ENCODE peak calls at places on chromosomes 11 and 22, in nine cellular contexts. P, S, Z, N, J, H, V, Q and R are unnamed samples.

GRCh38 chr11:64164392-64165312 is 1.3 kb downstream of the MACROD1 start:
- DNase-seq in P (no peak), S (no peak), Z (no peak), N (no peak), J (peak; percentile 69), H (no peak), V (no peak), Q (no peak), R (no peak)

GRCh38 chr11:97815667-97816066 is 1205.1 kb upstream of the CNTN5 start:
- DNase-seq in P (no peak), S (no peak), Z (no peak), N (no peak), J (no peak), H (peak; percentile 0), V (no peak), Q (no peak), R (no peak)

GRCh38 chr11:74011360-74012071 is 2.6 kb upstream of the UCP3 start:
- DNase-seq in P (peak; percentile 73), S (no peak), Z (no peak), N (no peak), J (no peak), H (peak; percentile 38), V (peak; percentile 62), Q (no peak), R (no peak)

GRCh38 chr11:78773077-78773476 is 198.4 kb upstream of the NARS2 start:
- DNase-seq in P (no peak), S (no peak), Z (no peak), N (no peak), J (no peak), H (peak; percentile 71), V (no peak), Q (no peak), R (no peak)

GRCh38 chr22:28963362-28963761 is 80.0 kb downstream of the ZNRF3 start:
- DNase-seq in P (no peak), S (no peak), Z (no peak), N (no peak), J (no peak), H (no peak), V (no peak), Q (no peak), R (no peak)

GRCh38 chr11:85725510-85726258 is 39.7 kb upstream of the CCDC89 start:
- DNase-seq in P (peak; percentile 34), S (peak; percentile 78), Z (no peak), N (no peak), J (no peak), H (peak; percentile 97), V (no peak), Q (no peak), R (no peak)

GRCh38 chr11:11119917-11120316 is 233.1 kb downstream of the CSNK2A3 start:
- DNase-seq in P (no peak), S (no peak), Z (no peak), N (no peak), J (no peak), H (no peak), V (no peak), Q (no peak), R (no peak)

GRCh38 chr11:104891135-104891534 is 7.1 kb downstream of the CASP12 start:
- DNase-seq in P (peak; percentile 70), S (no peak), Z (no peak), N (no peak), J (no peak), H (peak; percentile 90), V (no peak), Q (no peak), R (no peak)

GRCh38 chr11:121109916-121110656 is 9.0 kb downstream of the TECTA start:
- DNase-seq in P (no peak), S (no peak), Z (no peak), N (no peak), J (no peak), H (no peak), V (no peak), Q (no peak), R (no peak)

GRCh38 chr11:130431337-130431773 is 2.9 kb upstream of the ADAMTS8 start:
- DNase-seq in P (peak; percentile 68), S (peak; percentile 69), Z (peak; percentile 78), N (peak; percentile 82), J (peak; percentile 64), H (peak; percentile 76), V (peak; percentile 84), Q (peak; percentile 70), R (no peak)

GRCh38 chr11:12901272-12901671 is 107.8 kb upstream of the RASSF10 start:
- DNase-seq in P (peak; percentile 28), S (no peak), Z (no peak), N (no peak), J (no peak), H (peak; percentile 30), V (no peak), Q (no peak), R (no peak)

GRCh38 chr11:130206141-130206540 is 46.6 kb downstream of the ST14 start:
- DNase-seq in P (no peak), S (no peak), Z (no peak), N (no peak), J (no peak), H (no peak), V (peak; percentile 43), Q (no peak), R (no peak)

GRCh38 chr11:67022341-67022933 is 497 bp upstream of the SYT12 start:
- DNase-seq in P (peak; percentile 40), S (peak; percentile 45), Z (no peak), N (no peak), J (peak; percentile 44), H (peak; percentile 52), V (no peak), Q (peak; percentile 92), R (no peak)

GRCh38 chr11:132822294-132822693 is 710.0 kb downstream of the OPCML start:
- DNase-seq in P (no peak), S (no peak), Z (no peak), N (no peak), J (no peak), H (no peak), V (no peak), Q (no peak), R (peak; percentile 37)

GRCh38 chr22:43182726-43183125 is 4.2 kb downstream of the TTLL12 start:
- DNase-seq in P (no peak), S (no peak), Z (no peak), N (no peak), J (no peak), H (no peak), V (no peak), Q (no peak), R (no peak)

GRCh38 chr11:76788661-76789442 is 5.7 kb downstream of the TSKU start:
- DNase-seq in P (no peak), S (no peak), Z (peak; percentile 21), N (no peak), J (no peak), H (no peak), V (peak; percentile 69), Q (peak; percentile 93), R (no peak)

GRCh38 chr11:612201-612960 is 3.4 kb downstream of the IRF7 start:
- DNase-seq in P (no peak), S (peak; percentile 57), Z (no peak), N (no peak), J (peak; percentile 78), H (peak; percentile 22), V (no peak), Q (no peak), R (no peak)

GRCh38 chr11:113477321-113477720 is 2.1 kb upstream of the DRD2 start:
- DNase-seq in P (no peak), S (no peak), Z (no peak), N (no peak), J (no peak), H (no peak), V (no peak), Q (no peak), R (no peak)

GRCh38 chr11:96279421-96280290 is 63.3 kb downstream of the MAML2 start:
- DNase-seq in P (peak; percentile 60), S (no peak), Z (no peak), N (no peak), J (no peak), H (peak; percentile 67), V (no peak), Q (no peak), R (no peak)

DNA sequence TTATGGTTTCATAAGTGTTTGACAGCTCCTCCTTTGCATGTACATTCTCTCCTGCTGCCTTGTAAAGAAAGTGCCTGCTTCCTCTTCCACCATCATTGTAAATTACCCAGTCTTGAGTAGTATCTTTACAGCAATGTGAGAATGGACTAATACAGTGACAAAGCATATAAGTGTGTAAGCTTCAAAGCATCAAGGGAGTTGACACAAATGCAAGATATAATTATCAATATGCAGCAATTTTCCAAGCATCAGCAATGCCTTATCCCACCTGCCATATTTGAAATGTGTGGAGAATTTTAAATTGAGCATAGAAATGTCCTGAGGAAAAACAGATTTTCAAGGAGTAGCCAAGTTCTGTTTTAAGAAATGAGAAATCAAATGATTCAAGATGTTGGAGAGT is 1.7 kb upstream of the OR5AL1 start:
- DNase-seq in P (no peak), S (no peak), Z (no peak), N (no peak), J (no peak), H (no peak), V (no peak), Q (no peak), R (no peak)
- H3K27ac ChIP-seq in P (no peak overlapping the region), S (no peak overlapping the region), Z (no peak overlapping the region), N (no peak overlapping the region), J (no peak overlapping the region), H (no peak overlapping the region), V (no peak overlapping the region), Q (no peak overlapping the region), R (no peak overlapping the region)

GRCh38 chr22:19469421-19469820 is 9.6 kb downstream of the UFD1 start:
- DNase-seq in P (no peak), S (no peak), Z (no peak), N (no peak), J (no peak), H (no peak), V (no peak), Q (no peak), R (no peak)
- H3K27ac ChIP-seq in P (no peak overlapping the region), S (no peak overlapping the region), Z (no peak overlapping the region), N (no peak overlapping the region), J (no peak overlapping the region), H (no peak overlapping the region), V (no peak overlapping the region), Q (no peak overlapping the region), R (no peak overlapping the region)

DNA sequence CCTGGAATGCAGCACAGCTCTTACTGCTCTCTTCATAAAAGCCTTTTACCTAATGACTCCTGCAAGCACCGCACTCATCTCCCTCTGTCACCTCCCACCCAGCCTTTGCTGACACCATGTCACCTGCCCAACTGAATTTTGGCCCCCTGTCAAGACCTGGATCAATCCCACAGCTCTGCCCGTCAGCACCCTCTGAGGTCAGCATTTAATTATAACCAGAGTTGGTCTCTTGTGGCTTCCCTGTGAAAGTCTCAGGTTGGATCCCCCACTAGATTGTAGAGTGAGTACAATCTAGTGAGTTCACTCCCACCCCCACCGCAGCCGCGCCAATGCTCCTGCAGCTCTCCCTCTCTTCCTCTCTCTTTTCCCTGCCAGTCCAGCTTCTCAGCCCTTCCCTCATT is 8.3 kb downstream of the SCN4B start:
- DNase-seq in P (no peak), S (no peak), Z (no peak), N (no peak), J (no peak), H (no peak), V (peak; percentile 54), Q (no peak), R (no peak)
- H3K27ac ChIP-seq in P (no peak overlapping the region), S (no peak overlapping the region), Z (no peak overlapping the region), N (peak overlapping the region; percentile 76), J (no peak overlapping the region), H (no peak overlapping the region), V (no peak overlapping the region), Q (peak overlapping the region; percentile 17), R (no peak overlapping the region)

DNA sequence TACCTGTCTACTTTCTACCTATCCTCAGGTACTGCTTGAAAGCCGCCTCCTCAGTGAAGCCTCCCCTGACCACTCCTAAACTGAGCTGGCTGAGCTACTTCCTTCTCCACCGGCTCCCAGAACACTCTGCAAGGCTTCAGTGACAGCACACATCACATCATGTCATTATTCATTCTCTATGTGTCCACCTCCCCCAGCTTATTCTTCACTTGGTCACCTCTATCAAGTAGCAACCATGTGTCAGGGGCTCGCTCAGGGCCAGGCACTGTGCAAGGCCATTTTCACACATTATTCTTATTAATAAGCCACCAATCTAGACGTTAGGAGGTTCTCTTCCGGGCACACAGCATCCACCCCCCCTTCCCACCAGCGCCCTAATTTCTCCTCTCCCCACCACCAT is 3.7 kb upstream of the ELFN2 start:
- DNase-seq in P (no peak), S (no peak), Z (no peak), N (no peak), J (no peak), H (no peak), V (no peak), Q (no peak), R (no peak)
- H3K27ac ChIP-seq in P (no peak overlapping the region), S (peak overlapping the region; percentile 95), Z (no peak overlapping the region), N (no peak overlapping the region), J (no peak overlapping the region), H (peak overlapping the region; percentile 32), V (no peak overlapping the region), Q (no peak overlapping the region), R (no peak overlapping the region)